ENCODE peak calls at places on chromosomes 4 and X, in four cellular contexts. One of them, this sample, is unnamed.

GRCh38 chrX:131763674-131764073 is 219.8 kb downstream of the OR13H1 start:
- DNase-seq in uterus: peak
- DNase-seq in neural crest cell: no peak
- DNase-seq in amygdala: no peak
- DNase-seq in this sample: peak

GRCh38 chr4:109826719-109827118 is 1.1 kb upstream of the RRH start:
- DNase-seq in uterus: no peak
- DNase-seq in neural crest cell: no peak
- DNase-seq in amygdala: no peak
- DNase-seq in this sample: no peak

GRCh38 chrX:7115557-7115956 is 32.0 kb upstream of the STS start:
- DNase-seq in uterus: peak
- DNase-seq in neural crest cell: no peak
- DNase-seq in amygdala: no peak
- DNase-seq in this sample: no peak

GRCh38 chr4:21512351-21512750 is 436.2 kb downstream of the KCNIP4 start:
- DNase-seq in uterus: no peak
- DNase-seq in neural crest cell: peak
- DNase-seq in amygdala: no peak
- DNase-seq in this sample: peak

GRCh38 chr4:15295421-15296162 is 132.2 kb upstream of the C1QTNF7 start:
- DNase-seq in uterus: no peak
- DNase-seq in neural crest cell: no peak
- DNase-seq in amygdala: no peak
- DNase-seq in this sample: no peak

GRCh38 chr4:23005691-23006090 is 313.0 kb downstream of the GBA3 start:
- DNase-seq in uterus: no peak
- DNase-seq in neural crest cell: no peak
- DNase-seq in amygdala: no peak
- DNase-seq in this sample: no peak

GRCh38 chr4:181219783-181220416 is 1023.3 kb upstream of the TENM3 start:
- DNase-seq in uterus: no peak
- DNase-seq in neural crest cell: no peak
- DNase-seq in amygdala: no peak
- DNase-seq in this sample: no peak

GRCh38 chr4:8409271-8410065 is 31.1 kb downstream of the ACOX3 start:
- DNase-seq in uterus: peak
- DNase-seq in neural crest cell: no peak
- DNase-seq in amygdala: no peak
- DNase-seq in this sample: no peak

GRCh38 chr4:153222162-153222789 is 18.0 kb downstream of the TRIM2 start:
- DNase-seq in uterus: peak
- DNase-seq in neural crest cell: no peak
- DNase-seq in amygdala: no peak
- DNase-seq in this sample: peak

GRCh38 chr4:538542-539142 is 37.5 kb downstream of the TMEM271 start:
- DNase-seq in uterus: no peak
- DNase-seq in neural crest cell: no peak
- DNase-seq in amygdala: no peak
- DNase-seq in this sample: no peak

GRCh38 chrX:109966246-109966645 is 36.7 kb upstream of the TMEM164 start:
- DNase-seq in uterus: no peak
- DNase-seq in neural crest cell: no peak
- DNase-seq in amygdala: no peak
- DNase-seq in this sample: no peak

GRCh38 chr4:167435786-167436185 is 201.5 kb upstream of the SPOCK3 start:
- DNase-seq in uterus: no peak
- DNase-seq in neural crest cell: no peak
- DNase-seq in amygdala: no peak
- DNase-seq in this sample: no peak

GRCh38 chrX:80335062-80335830 is 85.0 kb upstream of the TENT5D start:
- DNase-seq in uterus: peak
- DNase-seq in neural crest cell: no peak
- DNase-seq in amygdala: no peak
- DNase-seq in this sample: peak

GRCh38 chr4:40719008-40719623 is 30.6 kb upstream of the NSUN7 start:
- DNase-seq in uterus: no peak
- DNase-seq in neural crest cell: no peak
- DNase-seq in amygdala: no peak
- DNase-seq in this sample: peak

GRCh38 chr4:1325176-1325480 is 21.9 kb upstream of the UVSSA start:
- DNase-seq in uterus: no peak
- DNase-seq in neural crest cell: no peak
- DNase-seq in amygdala: no peak
- DNase-seq in this sample: no peak

GRCh38 chr4:56979674-56980073 is 978 bp downstream of the POLR2B start:
- DNase-seq in uterus: no peak
- DNase-seq in neural crest cell: peak
- DNase-seq in amygdala: no peak
- DNase-seq in this sample: no peak

GRCh38 chr4:154088741-154089140 is 299.9 kb upstream of the SFRP2 start:
- DNase-seq in uterus: no peak
- DNase-seq in neural crest cell: no peak
- DNase-seq in amygdala: no peak
- DNase-seq in this sample: no peak

GRCh38 chr4:137981277-137981676 is 260.9 kb downstream of the SLC7A11 start:
- DNase-seq in uterus: no peak
- DNase-seq in neural crest cell: no peak
- DNase-seq in amygdala: no peak
- DNase-seq in this sample: peak

GRCh38 chrX:72128881-72129280 is 2.8 kb downstream of the RTL5 start:
- DNase-seq in uterus: no peak
- DNase-seq in neural crest cell: peak
- DNase-seq in amygdala: no peak
- DNase-seq in this sample: peak

GRCh38 chrX:39730671-39731389 is 366.9 kb downstream of the BCOR start:
- DNase-seq in uterus: peak
- DNase-seq in neural crest cell: peak
- DNase-seq in amygdala: no peak
- DNase-seq in this sample: peak

GRCh38 chrX:41180194-41180902 is 95.1 kb downstream of the USP9X start:
- DNase-seq in uterus: peak
- DNase-seq in neural crest cell: peak
- DNase-seq in amygdala: no peak
- DNase-seq in this sample: peak

GRCh38 chr4:123102897-123103489 is 180.6 kb upstream of the NUDT6 start:
- DNase-seq in uterus: no peak
- DNase-seq in neural crest cell: no peak
- DNase-seq in amygdala: no peak
- DNase-seq in this sample: peak

GRCh38 chr4:82555279-82555678 is 6.5 kb downstream of the TMEM150C start:
- DNase-seq in uterus: no peak
- DNase-seq in neural crest cell: no peak
- DNase-seq in amygdala: no peak
- DNase-seq in this sample: no peak

GRCh38 chr4:25676221-25676620 is 20.6 kb downstream of the SLC34A2 start:
- DNase-seq in uterus: no peak
- DNase-seq in neural crest cell: no peak
- DNase-seq in amygdala: no peak
- DNase-seq in this sample: no peak

GRCh38 chrX:105331244-105331643 is 110.8 kb upstream of the TEX13A start:
- DNase-seq in uterus: no peak
- DNase-seq in neural crest cell: no peak
- DNase-seq in amygdala: no peak
- DNase-seq in this sample: no peak

GRCh38 chr4:1414831-1415680 is 8.8 kb upstream of the NKX1-1 start:
- DNase-seq in uterus: no peak
- DNase-seq in neural crest cell: no peak
- DNase-seq in amygdala: no peak
- DNase-seq in this sample: no peak

GRCh38 chr4:72909461-72909860 is 160.1 kb downstream of the COX18 start:
- DNase-seq in uterus: no peak
- DNase-seq in neural crest cell: no peak
- DNase-seq in amygdala: no peak
- DNase-seq in this sample: peak

GRCh38 chr4:84099591-84099990 is 399.5 kb downstream of the NKX6-1 start:
- DNase-seq in uterus: no peak
- DNase-seq in neural crest cell: no peak
- DNase-seq in amygdala: no peak
- DNase-seq in this sample: no peak